ENCODE peak calls at places on chromosome 1, in four cellular contexts. U is GM12878, C is K562, N is HL-60. Z is an unnamed sample.

GRCh38 chr1:163106364-163106987 is 37.3 kb downstream of the RGS4 start:
- DNase-seq in N (no peak), C (no peak), U (no peak), Z (no peak)

GRCh38 chr1:75174031-75174760 is 40.0 kb downstream of the LHX8 start:
- DNase-seq in C (no peak), U (no peak), N (no peak), Z (no peak)

GRCh38 chr1:59967141-59967697 is 40.6 kb upstream of the CYP2J2 start:
- DNase-seq in U (no peak), C (peak), N (no peak), Z (no peak)

GRCh38 chr1:99726407-99726806 is 40.0 kb downstream of the FRRS1 start:
- DNase-seq in C (no peak), U (no peak), N (no peak), Z (no peak)

GRCh38 chr1:36769886-36770830 is 264.2 kb downstream of the GRIK3 start:
- DNase-seq in N (no peak), U (no peak), C (no peak), Z (no peak)

GRCh38 chr1:91689586-91690481 is 189.2 kb downstream of the CDC7 start:
- DNase-seq in N (no peak), C (no peak), U (no peak), Z (no peak)

GRCh38 chr1:198560093-198560638 is 19.7 kb upstream of the ATP6V1G3 start:
- DNase-seq in U (no peak), C (no peak), N (no peak), Z (no peak)

GRCh38 chr1:230825061-230825803 is 43.1 kb downstream of the C1orf198 start:
- DNase-seq in C (no peak), N (peak), U (no peak), Z (no peak)

GRCh38 chr1:74952786-74953185 is 181.4 kb upstream of the LHX8 start:
- DNase-seq in C (no peak), U (no peak), N (no peak), Z (no peak)

GRCh38 chr1:21596628-21597027 is 72.5 kb downstream of the RAP1GAP start:
- DNase-seq in N (no peak), C (no peak), U (no peak), Z (no peak)

GRCh38 chr1:18557621-18558465 is 72.8 kb upstream of the PAX7 start:
- DNase-seq in U (no peak), N (no peak), C (no peak), Z (no peak)

GRCh38 chr1:30322859-30323257 is 400.5 kb downstream of the MATN1 start:
- DNase-seq in U (no peak), C (no peak), N (no peak), Z (no peak)

GRCh38 chr1:10795305-10796021 is 983 bp downstream of the CASZ1 start:
- DNase-seq in N (no peak), C (no peak), U (no peak), Z (no peak)

GRCh38 chr1:25072461-25072860 is 142.4 kb upstream of the RUNX3 start:
- DNase-seq in C (no peak), N (no peak), U (no peak), Z (no peak)

GRCh38 chr1:224681816-224682215 is 65.7 kb downstream of the CNIH3 start:
- DNase-seq in C (no peak), U (no peak), N (no peak), Z (no peak)

GRCh38 chr1:27555700-27556424 is 48.1 kb downstream of the AHDC1 start:
- DNase-seq in C (peak), U (no peak), N (peak), Z (peak)
- TF ChIP-seq SPI1 in C (no peak), U (no peak), N (no peak), Z (no peak)

DNA sequence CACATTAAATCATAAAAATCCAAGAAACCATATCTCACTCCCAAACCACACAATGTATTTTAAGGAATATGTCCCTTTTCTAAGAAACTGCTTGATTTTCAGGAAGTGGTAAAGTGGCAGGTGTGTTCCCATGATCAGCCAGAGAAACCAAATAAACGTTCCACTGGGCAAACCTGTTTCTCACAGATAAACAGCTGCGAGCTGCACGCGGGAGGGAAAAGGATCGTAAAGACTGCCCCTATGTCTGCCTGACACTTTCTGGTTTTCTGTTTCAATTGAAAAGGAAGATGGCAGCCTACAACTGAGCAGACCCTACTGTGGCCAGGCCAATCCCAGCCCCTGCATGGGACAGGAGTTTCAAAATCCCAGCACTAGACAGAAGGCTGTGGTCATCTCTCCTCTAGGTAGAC is 36.6 kb downstream of the HIVEP3 start:
- DNase-seq in N (no peak), C (peak), U (no peak), Z (no peak)
- TF ChIP-seq SPI1 in N (peak), C (peak), U (peak), Z (peak)

GRCh38 chr1:54871275-54872040 is 15.5 kb downstream of the DHCR24 start:
- DNase-seq in U (no peak), C (peak), N (no peak), Z (no peak)

GRCh38 chr1:54874079-54874830 is 12.7 kb downstream of the DHCR24 start:
- DNase-seq in N (no peak), C (no peak), U (no peak), Z (no peak)

GRCh38 chr1:54872041-54872342 is 15.0 kb downstream of the DHCR24 start:
- DNase-seq in N (no peak), C (peak), U (no peak), Z (no peak)

GRCh38 chr1:54876814-54877213 is 10.2 kb downstream of the DHCR24 start:
- DNase-seq in U (no peak), N (no peak), C (peak), Z (no peak)

DNA sequence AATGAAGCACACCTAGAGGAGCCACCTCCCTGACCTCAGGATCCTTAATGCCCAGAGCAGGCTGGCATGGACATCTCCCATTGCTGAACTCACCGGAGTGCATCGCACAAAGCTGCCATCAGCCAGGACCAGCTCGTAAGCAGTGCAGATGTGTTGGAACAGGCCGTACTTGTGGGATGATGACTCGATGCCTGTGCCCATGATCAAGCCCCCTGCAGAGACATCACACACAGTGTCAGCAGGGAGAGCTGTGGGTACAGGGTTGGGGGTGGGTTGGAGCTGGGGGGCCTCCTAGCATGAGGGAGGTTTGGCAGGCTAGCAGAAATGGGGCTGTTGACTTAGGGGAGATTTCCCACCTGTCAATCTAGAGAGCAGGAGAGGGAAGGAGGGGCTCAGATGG is 12.0 kb downstream of the DHCR24 start:
- DNase-seq in U (no peak), N (no peak), C (peak), Z (no peak)
- TF ChIP-seq SPI1 in U (no peak), N (no peak), C (no peak), Z (no peak)

DNA sequence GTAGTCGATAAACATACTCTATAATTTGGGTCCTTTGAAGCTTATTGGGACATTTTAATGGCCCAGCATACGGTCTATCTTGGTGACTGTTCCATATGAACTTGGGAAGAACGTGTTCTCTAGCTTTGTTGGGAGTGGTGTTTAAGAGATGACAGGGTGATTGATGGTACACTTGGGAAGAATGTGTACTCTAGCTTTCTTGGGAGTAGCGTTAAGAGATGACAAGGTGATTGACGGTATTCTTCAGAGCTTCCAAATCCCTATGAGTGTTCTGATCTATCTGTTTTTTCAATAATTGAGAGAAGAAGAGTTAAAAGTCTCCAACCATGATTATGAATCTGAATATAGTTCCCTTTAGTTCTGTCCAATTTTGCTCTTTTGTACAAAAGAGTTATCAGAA is 9.4 kb downstream of the NPHP4 start:
- DNase-seq in U (no peak), C (peak), N (no peak), Z (no peak)
- TF ChIP-seq SPI1 in U (no peak), C (no peak), N (no peak), Z (no peak)

GRCh38 chr1:61142726-61143500 is 60.6 kb downstream of the NFIA start:
- DNase-seq in U (no peak), N (no peak), C (no peak), Z (no peak)
- TF ChIP-seq SPI1 in U (no peak), N (no peak), C (no peak), Z (no peak)

DNA sequence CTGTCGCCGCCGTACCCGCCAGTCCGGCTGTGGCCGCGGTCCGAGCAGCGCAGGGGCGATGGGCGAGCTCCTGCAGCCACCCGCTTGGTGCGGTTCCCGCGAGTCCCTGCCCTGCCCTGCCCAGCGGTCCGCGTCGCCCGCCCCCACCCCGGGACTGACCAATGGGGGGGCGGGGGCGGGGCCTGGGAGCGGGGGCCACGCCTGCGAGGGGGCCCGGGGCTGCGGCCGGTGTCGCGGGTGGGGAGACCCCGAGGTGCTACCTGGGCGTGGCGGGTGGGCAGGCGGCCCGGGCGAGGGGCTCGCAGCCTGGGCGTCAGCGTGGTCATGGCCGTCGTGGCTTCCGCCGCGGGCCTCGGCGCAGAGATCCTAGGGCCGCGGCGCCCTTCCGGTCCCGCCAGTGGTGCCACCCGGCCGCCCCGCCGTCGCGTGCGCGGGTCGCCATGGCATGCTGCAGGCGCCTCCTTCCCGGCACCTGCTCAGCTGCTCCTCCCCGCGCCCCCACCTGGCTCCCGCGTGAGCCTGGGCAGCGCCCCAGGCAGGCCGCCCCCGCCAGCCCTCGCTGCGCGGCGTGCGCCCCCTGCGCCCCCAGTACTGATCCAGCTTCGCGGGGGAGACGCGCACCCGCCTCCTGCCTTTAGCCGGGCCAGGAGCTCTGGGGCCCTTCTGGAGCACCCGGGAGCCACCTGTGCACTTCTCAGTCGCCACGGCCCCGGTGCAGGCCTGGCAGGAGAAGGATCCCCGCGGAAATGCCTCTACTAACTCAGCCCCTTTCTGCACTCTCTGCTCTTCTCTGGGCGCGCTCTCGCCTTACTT is at the start of gene BMP8B:
- DNase-seq in U (no peak), C (peak), N (peak), Z (peak)
- TF ChIP-seq SPI1 in U (no peak), C (no peak), N (no peak), Z (no peak)

DNA sequence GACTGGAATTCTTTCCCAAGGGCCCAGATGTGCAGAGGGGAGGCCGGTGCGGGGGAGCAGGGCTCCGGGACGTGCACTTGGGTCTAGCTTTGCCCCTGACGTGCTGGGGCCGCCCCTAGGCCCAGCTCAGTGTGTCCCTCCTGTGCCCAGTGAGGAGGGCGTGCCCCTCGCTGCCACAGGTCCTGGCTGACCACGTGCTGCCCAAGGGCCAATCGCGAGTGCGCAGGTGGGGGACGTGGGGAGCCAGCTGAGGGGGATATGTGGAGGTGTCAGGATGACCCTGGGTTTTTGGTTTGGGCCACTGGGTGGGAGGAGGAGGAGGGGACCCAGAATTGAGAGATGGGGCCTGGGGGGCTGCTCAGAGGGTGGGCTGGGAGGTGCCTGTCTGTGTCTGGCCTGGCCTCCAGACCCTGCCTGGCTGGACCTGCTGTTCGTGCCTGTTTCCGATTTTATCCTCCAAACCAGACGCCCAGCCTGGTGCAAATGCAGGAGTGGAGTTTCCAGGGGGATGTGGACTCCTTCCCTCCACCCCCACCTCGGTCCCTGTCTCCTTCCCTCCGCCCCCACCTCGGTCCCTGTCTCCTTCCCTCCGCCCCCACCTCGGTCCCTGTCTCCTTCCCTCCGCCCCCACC is 6.1 kb upstream of the RNF223 start:
- DNase-seq in N (no peak), C (peak), U (no peak), Z (peak)
- TF ChIP-seq SPI1 in N (no peak), C (no peak), U (no peak), Z (no peak)

DNA sequence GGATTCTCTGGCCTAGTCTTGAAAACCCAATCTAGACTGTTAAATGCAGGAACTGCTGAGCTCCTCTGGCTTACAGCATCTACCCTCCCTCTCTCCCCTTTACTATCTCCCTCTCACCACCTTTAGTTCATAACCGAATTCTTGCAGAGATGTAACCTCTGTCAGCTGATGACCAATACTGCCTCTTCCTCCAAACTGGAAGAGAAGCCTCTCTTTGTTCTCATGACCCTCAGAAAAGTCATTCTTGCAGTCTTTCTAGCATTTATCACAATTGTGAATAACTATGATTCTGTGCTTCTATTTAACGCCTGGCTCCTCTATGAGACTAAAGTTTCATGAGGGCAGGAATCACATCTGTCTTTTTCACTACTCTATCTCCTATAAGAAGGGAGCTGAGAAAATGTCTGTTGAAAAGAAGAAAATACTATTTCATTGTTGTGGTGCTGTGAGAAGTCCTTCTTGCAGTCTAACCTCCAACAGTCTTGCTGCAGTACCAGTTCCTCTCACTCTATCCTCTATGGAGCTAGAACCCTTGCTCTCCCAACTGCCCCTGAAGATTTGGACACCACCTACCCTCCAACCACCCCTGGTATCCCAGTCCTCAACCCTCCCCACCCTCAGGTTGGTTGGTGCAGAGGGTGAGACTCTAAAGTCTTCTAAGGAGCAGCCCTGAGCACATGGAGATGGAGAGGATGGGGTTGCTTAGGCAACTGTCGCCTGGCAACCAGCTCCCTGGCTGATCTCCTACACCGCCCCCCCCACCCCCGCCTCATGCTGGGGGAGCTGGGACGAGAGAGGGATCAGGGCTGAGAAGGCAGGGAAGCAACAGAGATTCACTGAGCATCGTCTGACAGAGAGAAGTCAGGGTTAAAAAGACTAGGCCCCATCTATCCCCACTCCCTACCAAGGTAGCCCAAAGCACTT is 13.9 kb downstream of the MEF2D start:
- DNase-seq in N (peak), C (peak), U (no peak), Z (no peak)
- TF ChIP-seq SPI1 in N (no peak), C (no peak), U (no peak), Z (no peak)

DNA sequence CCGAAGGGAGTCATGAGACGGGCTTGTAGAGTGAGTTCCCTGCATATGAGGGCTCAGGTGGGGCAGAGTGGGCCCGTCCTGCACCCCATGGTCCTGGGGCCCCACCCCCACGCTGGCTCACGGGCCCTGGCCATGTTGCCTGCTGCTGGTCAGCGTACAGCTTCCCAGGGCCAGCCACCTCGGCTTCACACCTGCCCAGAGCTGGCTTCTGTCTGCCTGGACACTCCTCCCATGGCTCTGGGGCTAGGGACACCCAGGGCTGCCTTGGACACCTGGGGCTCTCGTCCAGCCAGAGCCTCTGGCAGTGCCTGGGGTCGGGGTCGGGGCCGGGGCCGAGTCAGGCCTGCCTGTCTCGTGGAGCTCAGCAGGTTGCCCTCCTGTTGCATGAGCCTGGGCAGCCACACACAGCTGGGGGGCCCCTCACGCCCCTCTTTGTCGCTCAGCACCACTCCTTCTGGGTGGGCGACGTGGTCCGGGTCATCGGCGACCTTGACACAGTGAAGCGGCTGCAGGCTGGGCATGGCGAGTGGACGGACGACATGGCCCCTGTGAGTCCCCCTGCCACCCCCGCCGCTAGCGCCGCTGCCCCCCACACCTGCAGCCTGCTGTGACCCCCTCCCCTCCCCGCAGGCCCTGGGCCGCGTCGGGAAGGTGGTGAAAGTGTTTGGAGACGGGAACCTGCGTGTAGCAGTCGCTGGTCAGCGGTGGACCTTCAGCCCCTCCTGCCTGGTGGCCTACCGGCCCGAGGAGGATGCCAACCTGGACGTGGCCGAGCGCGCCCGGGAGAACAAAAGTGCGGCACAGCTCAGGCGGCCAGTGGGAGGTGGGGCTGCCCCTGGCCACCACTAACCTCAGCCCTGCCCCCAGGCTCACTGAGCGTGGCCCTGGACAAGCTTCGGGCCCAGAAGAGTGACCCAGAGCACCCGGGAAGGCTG is 5.5 kb upstream of the MMP23B start:
- DNase-seq in C (no peak), N (no peak), U (no peak), Z (no peak)
- TF ChIP-seq SPI1 in C (no peak), N (no peak), U (no peak), Z (no peak)

DNA sequence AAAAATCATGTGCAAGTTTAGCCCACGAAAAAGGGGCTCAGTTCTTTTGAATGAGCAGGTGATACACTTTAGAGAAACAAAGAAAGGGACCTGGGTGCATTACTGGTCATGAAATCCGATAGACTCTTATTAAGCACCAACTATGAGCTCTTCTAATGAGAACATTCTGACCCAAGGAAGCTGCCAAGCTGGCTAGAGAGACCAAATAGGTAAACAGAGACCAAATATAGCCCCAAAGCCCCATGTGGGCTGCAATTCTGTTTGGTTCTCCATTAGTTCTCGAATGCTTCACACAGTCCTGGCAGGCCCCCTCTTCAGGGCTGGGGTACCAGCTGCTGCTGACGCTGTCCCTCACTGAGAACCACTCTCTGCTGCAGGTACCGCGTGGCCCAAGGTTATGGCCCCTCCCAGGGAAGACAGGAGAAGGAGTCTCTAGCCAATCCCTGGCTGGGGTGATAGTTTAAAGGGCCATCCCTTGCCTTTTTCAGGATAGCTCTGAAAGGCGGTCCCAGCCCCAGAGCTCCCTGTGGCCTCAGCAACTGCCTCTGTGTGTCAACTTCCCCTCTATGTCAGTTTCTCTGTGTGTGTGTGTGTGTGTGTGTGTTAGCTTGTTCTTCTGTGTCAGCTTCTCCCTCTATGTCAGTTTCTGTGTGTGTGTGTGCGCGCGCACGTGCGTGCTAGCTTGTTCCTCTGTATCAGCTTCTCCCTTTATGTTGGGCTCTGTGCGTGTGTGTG is 7.1 kb upstream of the UBXN10 start:
- DNase-seq in N (peak), C (no peak), U (no peak), Z (no peak)
- TF ChIP-seq SPI1 in N (peak), C (no peak), U (no peak), Z (no peak)

Z was measured in GM12891.